ENCODE peak calls at places on chromosomes 1 and 21, in eight cellular contexts. R is AG04450, T is breast epithelium, N is psoas muscle, K is GM23338, B is uterus, W is stomach, Q is cardiac muscle cell. E is an unnamed sample.

GRCh38 chr1:25893072-25893604 is 13.1 kb downstream of the STMN1 start:
- DNase-seq in R (no peak), T (no peak), N (no peak), K (no peak), B (no peak), W (no peak), Q (peak), E (no peak)

GRCh38 chr1:48674641-48675040 is 102.0 kb downstream of the BEND5 start:
- DNase-seq in R (no peak), T (no peak), N (no peak), K (no peak), B (no peak), W (no peak), Q (peak), E (no peak)

GRCh38 chr1:198541737-198542136 is 1.3 kb upstream of the ATP6V1G3 start:
- DNase-seq in R (no peak), T (no peak), N (no peak), K (no peak), B (no peak), W (no peak), Q (no peak), E (no peak)

GRCh38 chr1:153963030-153963849 is at the start of gene SLC39A1:
- DNase-seq in R (peak), T (peak), N (peak), K (peak), B (peak), W (peak), Q (peak), E (peak)

GRCh38 chr1:192342842-192343241 is 26.1 kb downstream of the RGS21 start:
- DNase-seq in R (no peak), T (no peak), N (no peak), K (peak), B (no peak), W (no peak), Q (no peak), E (no peak)

GRCh38 chr1:28745653-28746173 is 9.0 kb downstream of the YTHDF2 start:
- DNase-seq in R (no peak), T (no peak), N (no peak), K (no peak), B (no peak), W (no peak), Q (no peak), E (no peak)

GRCh38 chr1:39106949-39107740 is 81.0 kb downstream of the NDUFS5 start:
- DNase-seq in R (no peak), T (no peak), N (no peak), K (peak), B (no peak), W (no peak), Q (peak), E (no peak)

GRCh38 chr1:118204106-118204505 is 19.1 kb upstream of the SPAG17 start:
- DNase-seq in R (no peak), T (no peak), N (no peak), K (no peak), B (no peak), W (no peak), Q (no peak), E (no peak)

GRCh38 chr1:202160377-202160940 is at the start of gene PTPN7:
- DNase-seq in R (no peak), T (no peak), N (no peak), K (no peak), B (no peak), W (peak), Q (no peak), E (peak)

GRCh38 chr21:45556302-45556644 is 14.0 kb upstream of the SLC19A1 start:
- DNase-seq in R (no peak), T (no peak), N (no peak), K (no peak), B (no peak), W (no peak), Q (no peak), E (no peak)

GRCh38 chr1:180248731-180249681 is 18.9 kb downstream of the LHX4 start:
- DNase-seq in R (no peak), T (no peak), N (no peak), K (peak), B (no peak), W (no peak), Q (peak), E (no peak)

GRCh38 chr1:67889940-67890567 is 56.8 kb upstream of the GNG12 start:
- DNase-seq in R (peak), T (no peak), N (no peak), K (no peak), B (no peak), W (no peak), Q (peak), E (no peak)

DNA sequence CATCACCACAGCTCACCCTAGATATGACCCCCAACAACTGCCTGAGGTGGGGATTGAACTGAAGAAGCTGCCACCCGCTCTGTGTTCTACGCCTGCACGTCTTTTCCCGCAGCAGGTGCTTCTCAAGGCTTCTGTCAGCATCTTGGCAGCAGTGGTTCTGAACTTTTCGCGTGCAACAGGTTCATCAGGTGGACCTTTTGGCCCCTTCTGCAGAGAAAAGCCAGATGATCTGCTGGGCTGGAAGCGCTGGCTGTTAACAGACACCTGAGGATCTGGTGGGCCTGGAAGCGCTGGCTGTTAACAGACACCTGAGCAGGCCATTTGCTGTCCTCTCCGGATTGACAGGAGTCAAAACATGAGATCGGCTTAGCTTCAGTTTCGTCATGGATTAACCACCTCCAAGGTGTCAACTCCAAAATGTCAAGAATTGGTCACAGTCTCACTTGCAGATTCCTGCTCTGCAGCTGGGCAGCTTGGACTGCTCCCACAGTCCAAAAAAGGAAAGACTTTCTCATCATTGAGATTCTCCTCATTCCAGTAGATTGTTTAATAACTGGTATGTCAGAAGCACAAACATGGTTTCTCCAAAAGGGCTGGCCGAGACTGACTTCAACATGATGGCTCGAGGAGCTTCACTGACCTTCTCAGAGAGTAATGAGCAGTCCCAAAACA is 4.7 kb downstream of the C1orf174 start:
- DNase-seq in R (no peak), T (no peak), N (no peak), K (no peak), B (no peak), W (no peak), Q (no peak), E (no peak)
- H3K27ac ChIP-seq in R (peak), T (no peak), N (no peak), K (no peak), B (no peak), W (no peak), Q (peak), E (no peak)

GRCh38 chr21:33202464-33203363 is 27.0 kb upstream of the IFNAR2 start:
- DNase-seq in R (no peak), T (no peak), N (no peak), K (no peak), B (no peak), W (no peak), Q (no peak), E (no peak)

GRCh38 chr21:33206771-33207290 is 22.9 kb upstream of the IFNAR2 start:
- DNase-seq in R (no peak), T (no peak), N (no peak), K (no peak), B (no peak), W (no peak), Q (no peak), E (no peak)

GRCh38 chr21:33203371-33203724 is 26.4 kb upstream of the IFNAR2 start:
- DNase-seq in R (no peak), T (no peak), N (no peak), K (no peak), B (no peak), W (no peak), Q (no peak), E (no peak)

GRCh38 chr21:33207471-33208149 is 22.1 kb upstream of the IFNAR2 start:
- DNase-seq in R (no peak), T (no peak), N (no peak), K (no peak), B (no peak), W (no peak), Q (no peak), E (no peak)

DNA sequence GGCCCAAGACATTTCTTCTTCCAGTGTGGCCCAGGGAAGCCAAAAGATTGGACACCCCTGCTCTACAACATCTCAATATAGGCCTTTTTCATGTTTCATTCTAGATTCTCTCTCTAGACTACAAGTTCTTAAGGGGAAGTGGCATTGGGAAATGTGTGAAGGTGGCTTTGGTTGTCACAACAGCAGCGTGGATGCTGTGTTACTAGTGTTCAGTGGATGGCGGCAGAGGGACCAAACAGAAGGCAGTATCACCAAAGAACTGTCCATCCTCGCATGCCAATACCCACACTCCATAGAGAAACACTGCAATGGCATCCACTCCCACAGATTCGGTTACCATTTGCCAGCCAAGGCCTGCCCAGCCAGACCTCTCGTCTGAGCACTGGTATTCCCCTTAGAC is 24.3 kb upstream of the IFNAR2 start:
- DNase-seq in R (no peak), T (no peak), N (no peak), K (no peak), B (no peak), W (no peak), Q (no peak), E (no peak)
- TF ChIP-seq CTCF in R (no peak), T (no peak), N (no peak), K (peak), B (no peak), W (no peak), Q (no peak), E (no peak)

GRCh38 chr1:222182641-222183040 is 365.3 kb downstream of the HHIPL2 start:
- DNase-seq in R (peak), T (no peak), N (no peak), K (no peak), B (no peak), W (no peak), Q (no peak), E (no peak)
- H3K27ac ChIP-seq in R (no peak), T (no peak), N (no peak), K (no peak), B (no peak), W (no peak), Q (no peak), E (no peak)

DNA sequence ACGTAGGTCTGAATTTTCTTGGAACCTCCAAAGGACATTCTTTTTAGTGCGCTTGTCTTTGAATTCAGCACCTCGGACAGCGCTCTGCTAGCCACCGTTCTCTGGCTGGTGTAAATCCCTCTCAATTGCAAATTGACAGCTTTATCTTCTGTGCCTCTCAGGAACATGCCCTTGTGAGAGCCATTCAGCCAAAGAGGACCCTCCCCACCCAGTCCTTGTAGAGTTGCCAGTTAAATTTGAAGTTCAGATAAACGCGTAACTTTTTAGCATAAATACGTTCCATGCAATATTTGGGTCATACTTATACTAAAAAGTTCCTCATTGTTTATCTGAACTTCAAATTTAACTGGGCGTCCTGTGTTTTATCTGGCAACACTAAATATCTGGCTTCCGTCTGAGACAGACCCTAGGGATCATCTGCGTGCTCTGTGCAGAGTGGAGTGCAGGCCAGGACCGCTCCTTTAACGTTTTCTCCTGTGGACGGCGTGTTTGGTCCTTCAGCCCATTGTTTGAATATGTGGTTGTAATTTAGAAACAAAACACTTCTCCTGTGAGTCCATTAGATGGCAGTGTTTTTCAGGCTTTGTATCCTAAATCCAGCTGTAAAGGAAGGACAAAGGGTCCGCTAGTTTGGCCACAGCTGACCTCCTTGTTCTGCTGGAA is 7.0 kb downstream of the KCNAB2 start:
- DNase-seq in R (peak), T (peak), N (peak), K (peak), B (peak), W (peak), Q (peak), E (peak)
- TF ChIP-seq CTCF in R (peak), T (peak), N (peak), K (peak), B (peak), W (no peak), Q (peak), E (peak)

DNA sequence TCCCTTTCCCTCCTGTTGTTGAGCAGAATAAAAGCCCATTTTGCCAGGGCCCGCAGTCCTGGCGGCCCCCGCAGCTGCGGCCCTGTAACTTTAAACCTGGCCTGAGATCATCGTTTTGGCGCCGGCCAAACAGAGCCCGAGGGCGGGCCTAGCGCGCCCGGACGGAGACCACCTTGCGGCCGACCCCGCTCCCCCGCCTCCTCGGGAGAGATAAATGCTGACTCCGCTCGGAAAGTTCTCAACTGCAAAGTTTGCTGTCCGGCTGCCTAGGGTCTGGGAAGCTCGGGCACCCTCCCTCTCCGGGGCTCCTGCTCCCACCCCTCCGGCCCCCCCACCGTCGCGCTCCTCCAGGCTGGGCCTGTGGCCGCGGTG is at the start of gene PDPN:
- DNase-seq in R (no peak), T (no peak), N (peak), K (peak), B (peak), W (no peak), Q (peak), E (no peak)
- H3K27ac ChIP-seq in R (no peak), T (peak), N (peak), K (peak), B (peak), W (peak), Q (no peak), E (no peak)

GRCh38 chr1:147515046-147515869 is 26.0 kb upstream of the BCL9 start:
- DNase-seq in R (no peak), T (no peak), N (no peak), K (peak), B (peak), W (peak), Q (peak), E (no peak)
- TF ChIP-seq CTCF in R (no peak), T (peak), N (peak), K (peak), B (peak), W (peak), Q (no peak), E (peak)

GRCh38 chr1:51663721-51664120 is 46.8 kb downstream of the OSBPL9 start:
- DNase-seq in R (no peak), T (no peak), N (no peak), K (no peak), B (no peak), W (no peak), Q (no peak), E (no peak)
- H3K27ac ChIP-seq in R (no peak), T (no peak), N (peak), K (no peak), B (no peak), W (no peak), Q (no peak), E (no peak)

GRCh38 chr1:212089560-212090163 is 54.1 kb downstream of the DTL start:
- DNase-seq in R (no peak), T (no peak), N (no peak), K (no peak), B (no peak), W (no peak), Q (no peak), E (no peak)

GRCh38 chr1:212097360-212097759 is 61.8 kb downstream of the DTL start:
- DNase-seq in R (no peak), T (no peak), N (no peak), K (no peak), B (no peak), W (no peak), Q (no peak), E (no peak)

DNA sequence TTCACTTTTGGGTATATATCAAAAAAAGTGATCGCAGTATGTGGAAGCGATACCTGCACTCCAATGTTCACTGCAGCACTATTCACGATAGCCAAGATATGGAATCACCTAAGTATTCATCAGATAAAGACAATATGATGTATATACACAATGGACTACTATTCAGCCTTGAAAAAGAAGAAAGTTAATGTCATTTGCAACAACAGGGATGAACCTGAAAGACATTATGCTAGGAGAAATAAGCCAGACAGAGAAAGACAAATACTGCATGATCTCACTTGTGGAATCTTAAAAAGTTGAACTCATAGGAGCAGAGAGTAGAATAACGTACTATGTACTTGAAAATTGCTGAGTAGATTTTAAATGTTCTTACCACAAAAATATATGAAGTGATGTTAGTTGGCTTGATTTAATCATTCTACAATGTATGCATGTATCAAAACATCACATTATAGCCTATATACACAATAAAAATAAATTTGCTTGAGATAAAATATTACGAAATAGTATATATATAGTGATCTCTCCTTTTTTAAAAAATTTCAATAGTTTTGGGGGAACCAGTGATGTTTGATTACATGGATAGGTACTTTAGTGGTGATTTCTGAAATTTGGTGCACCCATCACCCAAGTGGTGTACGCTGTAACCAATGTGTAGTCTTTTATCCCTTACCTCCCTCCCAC is 56.0 kb downstream of the DTL start:
- DNase-seq in R (no peak), T (no peak), N (no peak), K (no peak), B (no peak), W (no peak), Q (no peak), E (no peak)
- TF ChIP-seq CTCF in R (no peak), T (no peak), N (no peak), K (no peak), B (no peak), W (no peak), Q (no peak), E (no peak)

E was measured in CD4-positive, alpha-beta T cell.